ENCODE peak calls at places on chromosomes 3 and 15, in six cellular contexts. One of them, this sample, is unnamed.

GRCh38 chr3:71152892-71153265 is 430.6 kb downstream of the FOXP1 start:
- DNase-seq in hepatic stellate cell: no peak
- DNase-seq in activated T-helper 1 cell treated with Interleukin-2 at 50 U/mL for 16 hours: no peak
- DNase-seq in stimulated activated CD4-positive, alpha-beta T cell treated with anti-CD3 and anti-CD28 coated beads, Interleukin-2, amount 100 ng/mL, for 48 hours: no peak
- DNase-seq in activated naive CD8-positive, alpha-beta T cell treated with anti-CD3 and anti-CD28 coated beads for 36 hours: no peak
- DNase-seq in left ventricle myocardium superior: no peak
- DNase-seq in this sample: peak; percentile 46

GRCh38 chr3:12964713-12965612 is 108.3 kb downstream of the IQSEC1 start:
- DNase-seq in hepatic stellate cell: no peak
- DNase-seq in activated T-helper 1 cell treated with Interleukin-2 at 50 U/mL for 16 hours: no peak
- DNase-seq in stimulated activated CD4-positive, alpha-beta T cell treated with anti-CD3 and anti-CD28 coated beads, Interleukin-2, amount 100 ng/mL, for 48 hours: no peak
- DNase-seq in activated naive CD8-positive, alpha-beta T cell treated with anti-CD3 and anti-CD28 coated beads for 36 hours: no peak
- DNase-seq in left ventricle myocardium superior: no peak
- DNase-seq in this sample: no peak

GRCh38 chr3:65619391-65620298 is 419.1 kb downstream of the MAGI1 start:
- DNase-seq in hepatic stellate cell: peak; percentile 38
- DNase-seq in activated T-helper 1 cell treated with Interleukin-2 at 50 U/mL for 16 hours: no peak
- DNase-seq in stimulated activated CD4-positive, alpha-beta T cell treated with anti-CD3 and anti-CD28 coated beads, Interleukin-2, amount 100 ng/mL, for 48 hours: no peak
- DNase-seq in activated naive CD8-positive, alpha-beta T cell treated with anti-CD3 and anti-CD28 coated beads for 36 hours: no peak
- DNase-seq in left ventricle myocardium superior: no peak
- DNase-seq in this sample: no peak

GRCh38 chr3:164577667-164578066 is 500.6 kb downstream of the SI start:
- DNase-seq in hepatic stellate cell: no peak
- DNase-seq in activated T-helper 1 cell treated with Interleukin-2 at 50 U/mL for 16 hours: no peak
- DNase-seq in stimulated activated CD4-positive, alpha-beta T cell treated with anti-CD3 and anti-CD28 coated beads, Interleukin-2, amount 100 ng/mL, for 48 hours: no peak
- DNase-seq in activated naive CD8-positive, alpha-beta T cell treated with anti-CD3 and anti-CD28 coated beads for 36 hours: no peak
- DNase-seq in left ventricle myocardium superior: no peak
- DNase-seq in this sample: no peak

GRCh38 chr15:71329041-71329440 is 213.8 kb downstream of the THSD4 start:
- DNase-seq in hepatic stellate cell: peak; percentile 50
- DNase-seq in activated T-helper 1 cell treated with Interleukin-2 at 50 U/mL for 16 hours: no peak
- DNase-seq in stimulated activated CD4-positive, alpha-beta T cell treated with anti-CD3 and anti-CD28 coated beads, Interleukin-2, amount 100 ng/mL, for 48 hours: no peak
- DNase-seq in activated naive CD8-positive, alpha-beta T cell treated with anti-CD3 and anti-CD28 coated beads for 36 hours: no peak
- DNase-seq in left ventricle myocardium superior: peak; percentile 42
- DNase-seq in this sample: peak; percentile 51

GRCh38 chr3:143199998-143200909 is 80.7 kb downstream of the CHST2 start:
- DNase-seq in hepatic stellate cell: no peak
- DNase-seq in activated T-helper 1 cell treated with Interleukin-2 at 50 U/mL for 16 hours: no peak
- DNase-seq in stimulated activated CD4-positive, alpha-beta T cell treated with anti-CD3 and anti-CD28 coated beads, Interleukin-2, amount 100 ng/mL, for 48 hours: no peak
- DNase-seq in activated naive CD8-positive, alpha-beta T cell treated with anti-CD3 and anti-CD28 coated beads for 36 hours: no peak
- DNase-seq in left ventricle myocardium superior: no peak
- DNase-seq in this sample: no peak

GRCh38 chr15:70121656-70122297 is 24.1 kb upstream of the TLE3 start:
- DNase-seq in hepatic stellate cell: peak; percentile 24
- DNase-seq in activated T-helper 1 cell treated with Interleukin-2 at 50 U/mL for 16 hours: no peak
- DNase-seq in stimulated activated CD4-positive, alpha-beta T cell treated with anti-CD3 and anti-CD28 coated beads, Interleukin-2, amount 100 ng/mL, for 48 hours: no peak
- DNase-seq in activated naive CD8-positive, alpha-beta T cell treated with anti-CD3 and anti-CD28 coated beads for 36 hours: no peak
- DNase-seq in left ventricle myocardium superior: peak; percentile 66
- DNase-seq in this sample: peak; percentile 69

GRCh38 chr3:127105996-127106855 is 86.7 kb upstream of the PRR23E start:
- DNase-seq in hepatic stellate cell: no peak
- DNase-seq in activated T-helper 1 cell treated with Interleukin-2 at 50 U/mL for 16 hours: no peak
- DNase-seq in stimulated activated CD4-positive, alpha-beta T cell treated with anti-CD3 and anti-CD28 coated beads, Interleukin-2, amount 100 ng/mL, for 48 hours: no peak
- DNase-seq in activated naive CD8-positive, alpha-beta T cell treated with anti-CD3 and anti-CD28 coated beads for 36 hours: no peak
- DNase-seq in left ventricle myocardium superior: no peak
- DNase-seq in this sample: no peak

GRCh38 chr3:64954995-64955636 is 267.3 kb upstream of the ADAMTS9 start:
- DNase-seq in hepatic stellate cell: no peak
- DNase-seq in activated T-helper 1 cell treated with Interleukin-2 at 50 U/mL for 16 hours: no peak
- DNase-seq in stimulated activated CD4-positive, alpha-beta T cell treated with anti-CD3 and anti-CD28 coated beads, Interleukin-2, amount 100 ng/mL, for 48 hours: no peak
- DNase-seq in activated naive CD8-positive, alpha-beta T cell treated with anti-CD3 and anti-CD28 coated beads for 36 hours: no peak
- DNase-seq in left ventricle myocardium superior: no peak
- DNase-seq in this sample: peak; percentile 51

GRCh38 chr15:62431806-62432205 is 266.7 kb upstream of the C2CD4B start:
- DNase-seq in hepatic stellate cell: no peak
- DNase-seq in activated T-helper 1 cell treated with Interleukin-2 at 50 U/mL for 16 hours: no peak
- DNase-seq in stimulated activated CD4-positive, alpha-beta T cell treated with anti-CD3 and anti-CD28 coated beads, Interleukin-2, amount 100 ng/mL, for 48 hours: no peak
- DNase-seq in activated naive CD8-positive, alpha-beta T cell treated with anti-CD3 and anti-CD28 coated beads for 36 hours: no peak
- DNase-seq in left ventricle myocardium superior: no peak
- DNase-seq in this sample: no peak

This sample was measured in left cardiac atrium.